ENCODE peak calls at places on chromosomes 1 and 21, in six cellular contexts. S is astrocyte, C is transverse colon, E is Peyer's patch, O is bronchial epithelial cell, T is cardiac muscle cell. Y is an unnamed sample.

GRCh38 chr1:157154940-157155514 is 16.8 kb upstream of the ETV3 start:
- DNase-seq in C (peak), S (no peak), T (peak), E (peak), O (peak), Y (peak)

GRCh38 chr1:82000221-82000620 is 199.5 kb downstream of the ADGRL2 start:
- DNase-seq in E (no peak), C (no peak), O (no peak), S (no peak), T (no peak), Y (no peak)

GRCh38 chr1:22789356-22789994 is 78.8 kb downstream of the EPHB2 start:
- DNase-seq in T (no peak), S (peak), O (peak), C (no peak), E (no peak), Y (no peak)

GRCh38 chr1:99786751-99787501 is 20.5 kb upstream of the FRRS1 start:
- DNase-seq in T (no peak), E (no peak), C (no peak), O (no peak), S (no peak), Y (no peak)

GRCh38 chr1:47644216-47644581 is 206.4 kb downstream of the FOXD2 start:
- DNase-seq in S (no peak), E (no peak), C (no peak), T (peak), O (no peak), Y (no peak)

GRCh38 chr21:46219591-46220239 is 8.9 kb downstream of the LSS start:
- DNase-seq in C (no peak), O (no peak), S (no peak), T (no peak), E (peak), Y (no peak)

GRCh38 chr1:166884040-166884642 is 8.1 kb upstream of the TADA1 start:
- DNase-seq in O (peak), E (peak), S (no peak), T (peak), C (peak), Y (peak)

GRCh38 chr1:89957063-89957462 is 37.8 kb upstream of the ZNF326 start:
- DNase-seq in O (no peak), T (no peak), C (no peak), E (no peak), S (no peak), Y (no peak)

GRCh38 chr1:113534875-113535274 is 144.6 kb downstream of the MAGI3 start:
- DNase-seq in O (no peak), C (no peak), E (no peak), T (no peak), S (no peak), Y (no peak)

GRCh38 chr1:36446261-36446660 is 4.0 kb downstream of the OSCP1 start:
- DNase-seq in C (no peak), E (no peak), S (no peak), T (no peak), O (no peak), Y (peak)

GRCh38 chr1:204046346-204046745 is 26.6 kb upstream of the SOX13 start:
- DNase-seq in O (no peak), E (no peak), S (no peak), C (no peak), T (no peak), Y (no peak)

GRCh38 chr1:231690072-231690471 is 63.5 kb downstream of the DISC1 start:
- DNase-seq in C (no peak), E (no peak), T (no peak), S (no peak), O (no peak), Y (peak)

GRCh38 chr1:23169727-23170335 is 1.2 kb upstream of the LUZP1 start:
- DNase-seq in O (peak), S (peak), T (peak), E (peak), C (peak), Y (peak)

GRCh38 chr1:32013386-32014198 is at the start of gene KHDRBS1:
- DNase-seq in S (peak), O (peak), E (peak), C (peak), T (peak), Y (peak)

GRCh38 chr21:31804008-31804394 is 68.8 kb upstream of the HUNK start:
- DNase-seq in O (no peak), T (no peak), S (no peak), E (no peak), C (no peak), Y (no peak)

GRCh38 chr1:94528271-94528670 is 13.3 kb downstream of the F3 start:
- DNase-seq in C (no peak), T (no peak), E (no peak), S (no peak), O (peak), Y (no peak)

GRCh38 chr1:235649722-235650163 is at the start of gene GNG4:
- DNase-seq in C (no peak), T (no peak), E (no peak), O (no peak), S (no peak), Y (no peak)

GRCh38 chr1:183996036-183996376 is 41.5 kb downstream of the COLGALT2 start:
- DNase-seq in T (no peak), O (no peak), C (no peak), S (no peak), E (no peak), Y (no peak)

GRCh38 chr1:161260939-161261858 is 2.7 kb downstream of the PCP4L1 start:
- DNase-seq in E (no peak), O (peak), C (no peak), S (no peak), T (no peak), Y (no peak)

GRCh38 chr1:214566158-214567104 is 15.0 kb upstream of the PTPN14 start:
- DNase-seq in S (peak), E (no peak), T (peak), O (peak), C (no peak), Y (no peak)

GRCh38 chr1:209720826-209721225 is 16.2 kb downstream of the HSD11B1 start:
- DNase-seq in C (no peak), E (no peak), S (no peak), O (no peak), T (no peak), Y (no peak)

GRCh38 chr1:206685256-206685748 is 597 bp downstream of the MAPKAPK2 start:
- DNase-seq in T (no peak), E (peak), C (no peak), S (no peak), O (no peak), Y (no peak)

GRCh38 chr21:21612446-21612845 is 614.2 kb downstream of the NCAM2 start:
- DNase-seq in E (no peak), T (peak), S (peak), C (no peak), O (peak), Y (no peak)

GRCh38 chr1:101065575-101065974 is 40.0 kb upstream of the DPH5 start:
- DNase-seq in C (no peak), S (no peak), O (no peak), T (no peak), E (no peak), Y (no peak)

GRCh38 chr1:24775901-24776300 is 30.7 kb downstream of the CLIC4 start:
- DNase-seq in C (no peak), O (no peak), E (no peak), T (no peak), S (no peak), Y (no peak)

GRCh38 chr1:167082511-167083027 is 7.6 kb downstream of the GPA33 start:
- DNase-seq in C (peak), S (no peak), O (peak), E (peak), T (no peak), Y (peak)

GRCh38 chr1:39044762-39045161 is 18.6 kb downstream of the NDUFS5 start:
- DNase-seq in T (no peak), C (no peak), S (no peak), E (no peak), O (no peak), Y (no peak)

GRCh38 chr21:32278068-32278467 is 781 bp downstream of the MIS18A start:
- DNase-seq in S (no peak), O (peak), T (no peak), E (no peak), C (no peak), Y (no peak)

GRCh38 chr1:54464477-54465146 is 58.4 kb upstream of the SSBP3 start:
- DNase-seq in S (peak), C (no peak), O (no peak), E (peak), T (no peak), Y (peak)

GRCh38 chr1:218946147-218946546 is 227.5 kb upstream of the LYPLAL1 start:
- DNase-seq in S (no peak), O (peak), E (no peak), T (no peak), C (no peak), Y (no peak)

GRCh38 chr1:20361805-20362381 is 71.2 kb downstream of the VWA5B1 start:
- DNase-seq in S (no peak), O (peak), C (peak), T (peak), E (peak), Y (no peak)

GRCh38 chr1:18893120-18893519 is 9.2 kb downstream of the ALDH4A1 start:
- DNase-seq in E (no peak), S (peak), T (no peak), O (no peak), C (no peak), Y (no peak)

GRCh38 chr1:116741781-116742565 is 12.3 kb upstream of the CD2 start:
- DNase-seq in T (no peak), E (no peak), S (no peak), O (no peak), C (no peak), Y (no peak)

GRCh38 chr1:41038110-41038509 is 16.6 kb upstream of the SLFNL1 start:
- DNase-seq in E (no peak), T (no peak), C (no peak), S (no peak), O (no peak), Y (no peak)
- TF ChIP-seq CTCF in E (no peak), T (peak), C (no peak), S (no peak), O (peak), Y (no peak)

GRCh38 chr1:12081648-12082396 is 18.7 kb downstream of the TNFRSF8 start:
- DNase-seq in C (no peak), T (no peak), E (no peak), O (no peak), S (no peak), Y (no peak)

GRCh38 chr1:12080773-12081556 is 17.9 kb downstream of the TNFRSF8 start:
- DNase-seq in T (no peak), C (no peak), S (no peak), E (no peak), O (no peak), Y (no peak)

GRCh38 chr1:12080156-12080555 is 17.1 kb downstream of the TNFRSF8 start:
- DNase-seq in S (no peak), E (no peak), O (no peak), C (no peak), T (no peak), Y (no peak)

GRCh38 chr1:12078575-12078937 is 15.5 kb downstream of the TNFRSF8 start:
- DNase-seq in O (no peak), C (no peak), E (no peak), T (no peak), S (no peak), Y (no peak)

DNA sequence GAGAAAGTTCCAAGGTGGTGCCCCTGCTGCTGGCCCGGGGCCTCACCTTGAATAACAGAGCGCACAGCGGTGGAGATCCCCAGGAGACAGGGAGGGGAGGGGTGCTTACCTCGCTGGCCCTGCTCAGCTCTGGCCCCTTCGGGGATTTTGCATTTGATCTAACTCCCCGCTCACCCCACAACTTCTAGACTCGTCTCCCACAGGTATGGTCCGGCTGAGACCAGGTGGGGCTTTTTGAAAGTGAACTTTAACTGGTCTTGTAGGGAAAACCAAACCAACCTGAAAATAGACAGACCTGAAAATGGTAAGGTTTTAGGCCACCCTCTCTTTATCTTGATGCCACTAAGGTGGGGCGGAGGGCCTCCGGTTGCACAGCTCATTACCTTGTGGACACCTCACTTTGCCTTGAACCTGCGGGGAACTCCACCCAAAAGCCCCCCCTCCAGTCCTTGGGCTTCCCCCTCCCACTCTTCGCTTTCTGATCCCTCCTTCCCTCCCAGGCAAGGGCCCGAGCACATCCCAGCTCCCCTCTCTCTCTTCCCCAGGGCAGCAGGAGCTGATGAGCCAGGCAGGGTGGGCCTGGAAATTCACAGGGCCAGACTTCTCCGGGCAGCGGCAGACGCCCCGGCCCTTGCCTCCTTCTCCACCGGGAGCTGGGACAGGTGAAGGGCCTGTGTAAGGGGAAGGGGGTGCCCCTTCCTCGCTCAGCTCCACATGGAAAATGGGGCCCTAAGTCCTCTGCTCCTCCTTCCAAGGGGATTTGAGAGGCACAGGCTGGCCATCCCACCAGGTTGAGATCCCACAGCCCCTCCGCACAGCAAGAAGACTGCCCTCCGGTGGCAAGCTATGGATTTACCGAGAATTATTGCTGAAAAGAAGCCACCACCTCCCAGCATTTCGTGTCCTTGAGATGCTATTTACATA is 16.1 kb downstream of the TNFRSF8 start:
- DNase-seq in C (no peak), O (peak), T (peak), E (peak), S (no peak), Y (no peak)
- TF ChIP-seq CTCF in C (peak), O (peak), T (peak), E (peak), S (peak), Y (peak)

GRCh38 chr1:107152332-107152731 is 11.5 kb downstream of the NTNG1 start:
- DNase-seq in O (no peak), C (no peak), S (no peak), T (no peak), E (no peak), Y (no peak)

GRCh38 chr1:107147813-107148212 is 7.0 kb downstream of the NTNG1 start:
- DNase-seq in T (no peak), S (no peak), E (no peak), C (no peak), O (peak), Y (no peak)

DNA sequence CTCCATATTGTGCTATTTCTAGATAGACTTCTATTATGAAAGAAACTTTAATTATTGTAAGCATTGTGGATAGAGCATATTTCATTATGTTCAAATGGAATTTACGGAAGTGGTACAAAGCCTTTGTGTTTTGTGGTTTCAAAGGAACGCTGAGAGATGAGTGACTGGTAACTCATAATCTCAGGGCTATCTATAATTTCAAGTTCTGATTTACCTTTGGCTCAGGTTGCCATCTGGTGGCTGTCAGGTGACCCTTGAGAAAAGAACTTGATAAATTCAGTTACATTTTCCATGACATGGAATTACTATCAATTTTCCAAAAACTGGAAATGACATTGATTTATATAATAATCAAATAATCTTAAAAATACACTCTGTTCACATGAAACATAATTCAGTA is 12.2 kb downstream of the NTNG1 start:
- DNase-seq in S (peak), T (no peak), C (no peak), E (no peak), O (peak), Y (no peak)
- TF ChIP-seq CTCF in S (peak), T (no peak), C (no peak), E (no peak), O (peak), Y (no peak)

GRCh38 chr1:65077369-65077768 is 70.6 kb upstream of the AK4 start:
- DNase-seq in T (no peak), E (no peak), C (no peak), O (no peak), S (no peak), Y (no peak)

GRCh38 chr1:65084068-65084467 is 63.9 kb upstream of the AK4 start:
- DNase-seq in S (no peak), C (no peak), E (no peak), T (no peak), O (no peak), Y (no peak)

GRCh38 chr1:65083263-65083896 is 64.6 kb upstream of the AK4 start:
- DNase-seq in T (no peak), S (no peak), E (no peak), O (peak), C (no peak), Y (peak)

GRCh38 chr1:65082346-65083040 is 65.5 kb upstream of the AK4 start:
- DNase-seq in T (no peak), O (no peak), C (no peak), E (no peak), S (no peak), Y (no peak)

DNA sequence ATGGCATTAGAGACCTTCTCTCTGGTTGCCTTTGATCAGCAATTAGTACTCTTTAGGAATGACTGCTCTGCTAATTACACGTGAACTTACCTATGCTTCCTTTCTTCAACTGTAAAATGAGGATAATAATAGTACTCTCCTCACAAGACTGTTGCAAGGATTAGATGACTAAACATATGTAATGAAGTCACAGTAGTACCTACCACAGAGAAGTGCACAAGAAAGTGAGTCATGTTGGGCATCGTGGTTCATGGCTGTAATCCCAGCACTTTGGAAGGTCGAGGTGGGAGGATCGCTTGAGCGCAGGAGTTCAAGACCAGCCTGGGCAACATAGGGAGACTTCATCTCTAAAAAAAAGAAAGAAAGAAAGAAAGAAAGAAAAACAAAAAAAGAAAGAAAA is 68.1 kb upstream of the AK4 start:
- DNase-seq in S (peak), T (peak), C (no peak), E (no peak), O (peak), Y (no peak)
- TF ChIP-seq CTCF in S (no peak), T (no peak), C (no peak), E (no peak), O (no peak), Y (no peak)

DNA sequence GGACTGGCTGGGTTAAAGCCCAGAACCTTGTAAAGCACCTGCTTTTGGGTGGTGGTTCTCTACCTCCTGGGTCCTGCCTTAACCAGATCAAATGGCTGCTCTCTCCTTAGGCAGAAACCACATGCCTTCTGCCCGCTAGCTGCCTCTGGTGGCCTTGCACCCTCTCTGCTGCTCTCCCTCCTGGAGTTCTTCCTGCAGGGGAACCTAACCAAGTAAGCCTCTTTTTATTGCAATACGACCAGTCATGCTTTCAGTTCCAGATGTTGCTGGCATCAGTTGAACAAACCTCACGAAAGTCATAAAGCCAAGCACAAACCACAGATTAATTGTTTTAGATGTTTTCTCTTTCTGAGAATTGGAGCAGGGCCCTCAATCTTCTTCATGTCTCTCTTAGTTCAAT is 118.9 kb downstream of the GDAP2 start:
- DNase-seq in C (no peak), T (no peak), S (no peak), O (no peak), E (no peak), Y (no peak)
- TF ChIP-seq CTCF in C (no peak), T (no peak), S (no peak), O (no peak), E (no peak), Y (no peak)

GRCh38 chr1:243394610-243395490 is 139.0 kb downstream of the SDCCAG8 start:
- DNase-seq in C (no peak), O (no peak), T (no peak), S (no peak), E (no peak), Y (no peak)
- TF ChIP-seq CTCF in C (no peak), O (no peak), T (no peak), S (no peak), E (no peak), Y (no peak)

GRCh38 chr1:16006552-16007485 is 2.8 kb downstream of the SRARP start:
- DNase-seq in T (peak), C (no peak), S (no peak), E (no peak), O (peak), Y (no peak)
- TF ChIP-seq CTCF in T (peak), C (no peak), S (no peak), E (no peak), O (peak), Y (no peak)